ENCODE peak calls at places on chromosomes 5 and 9, in six cellular contexts. K is cardiac muscle cell; X is neuronal stem cell; H is activated naive CD8-positive, alpha-beta T cell treated with anti-CD3 and anti-CD28 coated beads for 36 hours; W is left ventricle myocardium inferior; S is NCI-H1105. D is an unnamed sample.
A peak's percentile ranks its signal among the peaks of the same experiment; 100 is the strongest.

GRCh38 chr5:27311544-27311943 is 273.2 kb upstream of the CDH9 start:
- DNase-seq in K (no peak), X (no peak), H (no peak), W (no peak), S (no peak), D (peak; percentile 9)

GRCh38 chr5:155101697-155102096 is 88.1 kb downstream of the KIF4B start:
- DNase-seq in K (no peak), X (no peak), H (no peak), W (no peak), S (no peak), D (no peak)

GRCh38 chr5:137300411-137301240 is 198.5 kb downstream of the SPOCK1 start:
- DNase-seq in K (no peak), X (no peak), H (no peak), W (no peak), S (no peak), D (no peak)

GRCh38 chr9:3058409-3058808 is 214.5 kb upstream of the PUM3 start:
- DNase-seq in K (no peak), X (no peak), H (no peak), W (no peak), S (no peak), D (no peak)

GRCh38 chr9:78676009-78676408 is 379.1 kb downstream of the PSAT1 start:
- DNase-seq in K (no peak), X (no peak), H (no peak), W (no peak), S (no peak), D (no peak)

GRCh38 chr5:118548761-118549160 is 439.6 kb downstream of the DTWD2 start:
- DNase-seq in K (no peak), X (no peak), H (no peak), W (no peak), S (no peak), D (no peak)

GRCh38 chr9:134243778-134244467 is 79.6 kb upstream of the RNU6ATAC start:
- DNase-seq in K (no peak), X (no peak), H (peak; percentile 31), W (no peak), S (no peak), D (no peak)

GRCh38 chr9:23492126-23493002 is 333.7 kb downstream of the ELAVL2 start:
- DNase-seq in K (peak; percentile 65), X (peak; percentile 38), H (no peak), W (no peak), S (peak; percentile 13), D (peak; percentile 81)

GRCh38 chr5:142428773-142429473 is 104.1 kb upstream of the SPRY4 start:
- DNase-seq in K (no peak), X (no peak), H (no peak), W (no peak), S (no peak), D (no peak)